ENCODE peak calls at places on chromosomes 4 and X, in five cellular contexts. F is aorta; O is H1; V is Peyer's patch; X is CD8-positive, alpha-beta memory T cell. M is an unnamed sample.

GRCh38 chr4:144300616-144301015 is 160.1 kb upstream of the GYPA start:
- DNase-seq in F (no peak), O (no peak), V (no peak), X (no peak), M (no peak)

GRCh38 chr4:15963001-15963451 is at the start of gene FGFBP2:
- DNase-seq in F (no peak), O (no peak), V (peak; percentile 62), X (peak; percentile 80), M (no peak)

GRCh38 chr4:102736636-102737549 is 23.9 kb downstream of the MANBA start:
- DNase-seq in F (no peak), O (no peak), V (no peak), X (no peak), M (no peak)

GRCh38 chr4:95761441-95761840 is 78.5 kb upstream of the PDHA2 start:
- DNase-seq in F (no peak), O (no peak), V (no peak), X (no peak), M (no peak)

GRCh38 chrX:124455966-124456365 is 109.6 kb downstream of the SH2D1A start:
- DNase-seq in F (no peak), O (no peak), V (no peak), X (no peak), M (no peak)

GRCh38 chr4:74531952-74532794 is 87.2 kb downstream of the AREG start:
- DNase-seq in F (no peak), O (peak; percentile 13), V (no peak), X (no peak), M (peak; percentile 19)

GRCh38 chr4:99859618-99860017 is 34.6 kb downstream of the LAMTOR3 start:
- DNase-seq in F (no peak), O (no peak), V (no peak), X (no peak), M (no peak)

GRCh38 chr4:87982446-87982845 is 6.9 kb downstream of the SPP1 start:
- DNase-seq in F (no peak), O (no peak), V (no peak), X (no peak), M (no peak)

GRCh38 chrX:67893931-67894330 is 350.1 kb downstream of the AR start:
- DNase-seq in F (no peak), O (no peak), V (no peak), X (no peak), M (no peak)

GRCh38 chr4:17995165-17995564 is 26.4 kb downstream of the LCORL start:
- DNase-seq in F (no peak), O (no peak), V (no peak), X (no peak), M (no peak)
- H3K27me3 ChIP-seq in F (no peaks in the 10 kb centered on the region), O (no peaks in the 10 kb centered on the region), V (no peaks in the 10 kb centered on the region), X (no peaks in the 10 kb centered on the region), M (no peaks in the 10 kb centered on the region)

GRCh38 chr4:67682266-67682665 is 18.7 kb downstream of the UBA6 start:
- DNase-seq in F (no peak), O (no peak), V (no peak), X (no peak), M (no peak)
- H3K27me3 ChIP-seq in F (no peaks in the 10 kb centered on the region), O (no peaks in the 10 kb centered on the region), V (no peaks in the 10 kb centered on the region), X (no peaks in the 10 kb centered on the region), M (no peaks in the 10 kb centered on the region)

GRCh38 chr4:2507259-2507658 is 29.2 kb upstream of the FAM193A start:
- DNase-seq in F (no peak), O (no peak), V (no peak), X (no peak), M (no peak)

GRCh38 chr4:2507855-2508254 is 28.6 kb upstream of the FAM193A start:
- DNase-seq in F (no peak), O (no peak), V (no peak), X (no peak), M (no peak)

GRCh38 chr4:2511645-2512131 is 24.8 kb upstream of the FAM193A start:
- DNase-seq in F (no peak), O (no peak), V (peak; percentile 59), X (peak; percentile 50), M (no peak)

GRCh38 chr4:2512396-2513135 is 23.9 kb upstream of the FAM193A start:
- DNase-seq in F (no peak), O (no peak), V (no peak), X (no peak), M (no peak)

GRCh38 chr4:2510351-2511259 is 25.8 kb upstream of the FAM193A start:
- DNase-seq in F (no peak), O (no peak), V (no peak), X (no peak), M (no peak)
- H3K27me3 ChIP-seq in F (no peaks in the 10 kb centered on the region), O (no peaks in the 10 kb centered on the region), V (no peaks in the 10 kb centered on the region), X (no peaks in the 10 kb centered on the region), M (no peaks in the 10 kb centered on the region)

DNA sequence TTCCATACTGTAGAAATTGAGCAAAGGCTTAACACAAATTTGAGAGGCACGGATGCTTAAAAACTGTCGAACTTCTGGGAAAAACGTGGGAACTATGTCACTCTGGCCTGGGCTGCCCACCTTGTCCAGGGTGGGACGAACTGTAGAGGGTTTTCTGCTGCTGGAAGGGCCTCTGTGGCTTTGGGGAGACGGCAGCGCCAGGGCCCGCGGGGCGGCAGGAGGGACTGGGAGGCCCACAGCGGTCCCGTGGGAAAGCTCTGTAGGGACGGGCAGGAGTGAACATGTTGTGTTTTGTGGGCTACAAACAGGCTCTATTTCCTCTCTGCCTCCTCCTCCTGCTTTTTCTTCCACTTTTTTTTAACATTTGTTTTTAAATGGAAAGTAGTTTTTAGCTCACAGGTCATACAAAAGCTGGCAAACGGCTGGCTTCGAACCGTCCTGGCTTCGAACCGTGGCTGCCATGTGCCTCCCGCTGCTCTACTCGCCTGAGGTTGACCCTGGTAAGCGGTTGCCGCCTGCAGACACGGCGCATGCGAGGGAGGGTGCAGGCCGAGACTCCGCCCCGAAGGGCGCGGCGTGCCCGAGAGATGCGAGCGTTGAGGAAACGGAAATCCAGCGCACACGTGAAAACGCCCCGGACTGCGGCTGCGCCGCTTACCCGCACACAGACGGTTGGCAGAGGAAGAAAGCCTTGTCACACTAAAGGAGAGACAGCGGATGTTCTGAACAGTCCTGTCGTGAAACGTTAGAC is 382.3 kb upstream of the ZFP42 start:
- DNase-seq in F (no peak), O (no peak), V (no peak), X (no peak), M (no peak)
- H3K27me3 ChIP-seq in F (no peaks in the 10 kb centered on the region), O (no peaks in the 10 kb centered on the region), V (no peaks in the 10 kb centered on the region), X (no peaks in the 10 kb centered on the region), M (no peaks in the 10 kb centered on the region)

GRCh38 chrX:148037020-148037419 is 55.9 kb downstream of the FMR1NB start:
- DNase-seq in F (no peak), O (no peak), V (no peak), X (no peak), M (no peak)
- H3K27me3 ChIP-seq in F (no peaks in the 10 kb centered on the region), O (no peaks in the 10 kb centered on the region), V (no peaks in the 10 kb centered on the region), X (no peaks in the 10 kb centered on the region), M (no peaks in the 10 kb centered on the region)

GRCh38 chr4:1418494-1419285 is 12.4 kb upstream of the NKX1-1 start:
- DNase-seq in F (peak; percentile 61), O (no peak), V (peak; percentile 22), X (no peak), M (no peak)

GRCh38 chr4:1416051-1416947 is 10.1 kb upstream of the NKX1-1 start:
- DNase-seq in F (peak; percentile 74), O (no peak), V (peak; percentile 32), X (peak; percentile 30), M (no peak)

GRCh38 chr4:1415681-1415981 is 9.4 kb upstream of the NKX1-1 start:
- DNase-seq in F (no peak), O (no peak), V (no peak), X (no peak), M (no peak)

GRCh38 chr4:1417522-1418390 is 11.5 kb upstream of the NKX1-1 start:
- DNase-seq in F (peak; percentile 45), O (no peak), V (peak; percentile 37), X (peak; percentile 23), M (no peak)

GRCh38 chr4:1416948-1417260 is 10.7 kb upstream of the NKX1-1 start:
- DNase-seq in F (peak; percentile 51), O (no peak), V (peak; percentile 29), X (no peak), M (no peak)
- H3K27me3 ChIP-seq in F (no peaks in the 10 kb centered on the region), O (no peaks in the 10 kb centered on the region), V (no peaks in the 10 kb centered on the region), X (peaks cover 4% of the 10 kb centered on the region), M (no peaks in the 10 kb centered on the region)

GRCh38 chr4:24666816-24667477 is 82.6 kb upstream of the DHX15 start:
- DNase-seq in F (no peak), O (no peak), V (no peak), X (no peak), M (no peak)
- H3K27me3 ChIP-seq in F (no peaks in the 10 kb centered on the region), O (no peaks in the 10 kb centered on the region), V (no peaks in the 10 kb centered on the region), X (no peaks in the 10 kb centered on the region), M (no peaks in the 10 kb centered on the region)

GRCh38 chr4:656651-657337 is 17.3 kb downstream of the ATP5ME start:
- DNase-seq in F (peak; percentile 73), O (no peak), V (no peak), X (peak; percentile 45), M (no peak)
- H3K27me3 ChIP-seq in F (no peaks in the 10 kb centered on the region), O (no peaks in the 10 kb centered on the region), V (no peaks in the 10 kb centered on the region), X (no peaks in the 10 kb centered on the region), M (no peaks in the 10 kb centered on the region)

GRCh38 chrX:133151320-133151719 is 54.4 kb upstream of the USP26 start:
- DNase-seq in F (no peak), O (no peak), V (no peak), X (no peak), M (no peak)

DNA sequence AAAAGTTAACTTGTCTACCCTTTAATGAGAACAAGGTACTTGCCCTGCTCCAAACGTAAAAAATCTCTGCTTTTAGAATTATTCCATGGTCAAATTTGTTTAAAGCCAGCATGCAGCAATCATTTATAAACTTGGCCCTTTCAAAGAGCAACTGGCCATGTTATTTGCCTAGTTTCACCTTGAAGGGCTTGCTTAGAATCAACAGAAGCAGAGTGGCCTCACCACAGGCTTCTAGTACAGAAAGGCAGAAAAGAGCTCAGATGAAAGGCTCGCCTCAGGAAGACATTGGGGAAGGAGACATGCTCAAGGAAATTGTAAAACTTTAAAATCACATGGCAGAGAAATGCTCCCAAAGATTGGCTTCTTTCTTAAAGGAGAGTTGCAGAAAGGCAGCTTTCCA is 53.8 kb upstream of the USP26 start:
- DNase-seq in F (no peak), O (no peak), V (no peak), X (no peak), M (no peak)
- H3K27me3 ChIP-seq in F (no peaks in the 10 kb centered on the region), O (no peaks in the 10 kb centered on the region), V (no peaks in the 10 kb centered on the region), X (no peaks in the 10 kb centered on the region), M (no peaks in the 10 kb centered on the region)

GRCh38 chrX:104564921-104565703 is 887 bp upstream of the IL1RAPL2 start:
- DNase-seq in F (no peak), O (no peak), V (no peak), X (no peak), M (no peak)
- H3K27me3 ChIP-seq in F (no peaks in the 10 kb centered on the region), O (peaks cover 25% of the 10 kb centered on the region), V (no peaks in the 10 kb centered on the region), X (no peaks in the 10 kb centered on the region), M (no peaks in the 10 kb centered on the region)